ENCODE peak calls at places on chromosomes 13 and 19, in four cellular contexts. One of them, this sample, is unnamed. For H3K27me3, the result is how much of the 10 kb centered on the place peaks cover.

GRCh38 chr13:44565881-44566280 is 10.2 kb downstream of the TSC22D1 start:
- DNase-seq in psoas muscle: no peak
- DNase-seq in Karpas-422: no peak
- DNase-seq in PC-3: no peak
- DNase-seq in this sample: no peak

GRCh38 chr13:109672545-109672944 is 113.8 kb downstream of the IRS2 start:
- DNase-seq in psoas muscle: no peak
- DNase-seq in Karpas-422: no peak
- DNase-seq in PC-3: no peak
- DNase-seq in this sample: no peak

GRCh38 chr13:19183676-19184075 is 2.1 kb upstream of the TUBA3C start:
- DNase-seq in psoas muscle: no peak
- DNase-seq in Karpas-422: no peak
- DNase-seq in PC-3: no peak
- DNase-seq in this sample: no peak

GRCh38 chr13:25232937-25233515 is 54.3 kb downstream of the MTMR6 start:
- DNase-seq in psoas muscle: no peak
- DNase-seq in Karpas-422: peak
- DNase-seq in PC-3: peak
- DNase-seq in this sample: no peak

GRCh38 chr19:11151181-11151580 is 4.4 kb downstream of the SPC24 start:
- DNase-seq in psoas muscle: no peak
- DNase-seq in Karpas-422: no peak
- DNase-seq in PC-3: no peak
- DNase-seq in this sample: no peak

GRCh38 chr13:44350775-44351504 is 22.7 kb upstream of the SERP2 start:
- DNase-seq in psoas muscle: no peak
- DNase-seq in Karpas-422: no peak
- DNase-seq in PC-3: no peak
- DNase-seq in this sample: peak

GRCh38 chr13:101841687-101842086 is 389.2 kb downstream of the ITGBL1 start:
- DNase-seq in psoas muscle: no peak
- DNase-seq in Karpas-422: no peak
- DNase-seq in PC-3: no peak
- DNase-seq in this sample: no peak

GRCh38 chr19:13459351-13459750 is 46.9 kb downstream of the CACNA1A start:
- DNase-seq in psoas muscle: no peak
- DNase-seq in Karpas-422: no peak
- DNase-seq in PC-3: no peak
- DNase-seq in this sample: no peak

GRCh38 chr19:18167975-18168645 is 5.5 kb upstream of the IFI30 start:
- DNase-seq in psoas muscle: no peak
- DNase-seq in Karpas-422: peak
- DNase-seq in PC-3: peak
- DNase-seq in this sample: no peak

GRCh38 chr19:51194527-51195315 is 30.2 kb upstream of the CD33 start:
- DNase-seq in psoas muscle: no peak
- DNase-seq in Karpas-422: no peak
- DNase-seq in PC-3: no peak
- DNase-seq in this sample: peak

GRCh38 chr19:41134616-41135015 is 20.4 kb downstream of the CYP2F1 start:
- DNase-seq in psoas muscle: no peak
- DNase-seq in Karpas-422: no peak
- DNase-seq in PC-3: no peak
- DNase-seq in this sample: no peak

GRCh38 chr19:4278460-4278901 is 585 bp upstream of the SHD start:
- DNase-seq in psoas muscle: no peak
- DNase-seq in Karpas-422: peak
- DNase-seq in PC-3: no peak
- DNase-seq in this sample: no peak

GRCh38 chr19:45593520-45593919 is 8.5 kb downstream of the GPR4 start:
- DNase-seq in psoas muscle: no peak
- DNase-seq in Karpas-422: no peak
- DNase-seq in PC-3: no peak
- DNase-seq in this sample: no peak

GRCh38 chr19:15417699-15418098 is 1.1 kb downstream of the AKAP8L start:
- DNase-seq in psoas muscle: no peak
- DNase-seq in Karpas-422: no peak
- DNase-seq in PC-3: peak
- DNase-seq in this sample: no peak

GRCh38 chr13:21321269-21321668 is 137.8 kb downstream of the ZDHHC20 start:
- DNase-seq in psoas muscle: no peak
- DNase-seq in Karpas-422: no peak
- DNase-seq in PC-3: no peak
- DNase-seq in this sample: no peak

DNA sequence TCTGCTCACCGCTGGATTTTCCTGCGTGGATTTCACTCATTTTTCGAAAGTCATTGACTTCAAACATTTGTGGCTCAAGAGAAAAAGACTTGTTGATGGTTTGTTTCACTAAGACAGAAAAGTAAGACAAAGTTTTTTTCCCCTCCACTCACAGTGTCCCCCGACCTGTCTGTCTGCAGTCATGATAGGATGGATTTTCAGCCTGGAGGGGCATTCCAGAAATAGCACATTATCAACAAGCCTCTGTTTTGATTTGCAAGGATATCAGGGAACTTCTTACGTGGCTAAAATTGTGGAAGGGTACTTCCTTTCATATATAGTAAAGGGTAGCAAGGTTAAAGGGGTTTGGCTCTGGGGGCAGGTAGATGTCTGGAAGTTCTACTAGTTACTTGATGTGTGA is 11.8 kb downstream of the SOX21 start:
- DNase-seq in psoas muscle: no peak
- DNase-seq in Karpas-422: no peak
- DNase-seq in PC-3: no peak
- DNase-seq in this sample: no peak
- H3K27me3 ChIP-seq in psoas muscle: half or more
- H3K27me3 ChIP-seq in Karpas-422: under half
- H3K27me3 ChIP-seq in PC-3: under half
- H3K27me3 ChIP-seq in this sample: half or more

DNA sequence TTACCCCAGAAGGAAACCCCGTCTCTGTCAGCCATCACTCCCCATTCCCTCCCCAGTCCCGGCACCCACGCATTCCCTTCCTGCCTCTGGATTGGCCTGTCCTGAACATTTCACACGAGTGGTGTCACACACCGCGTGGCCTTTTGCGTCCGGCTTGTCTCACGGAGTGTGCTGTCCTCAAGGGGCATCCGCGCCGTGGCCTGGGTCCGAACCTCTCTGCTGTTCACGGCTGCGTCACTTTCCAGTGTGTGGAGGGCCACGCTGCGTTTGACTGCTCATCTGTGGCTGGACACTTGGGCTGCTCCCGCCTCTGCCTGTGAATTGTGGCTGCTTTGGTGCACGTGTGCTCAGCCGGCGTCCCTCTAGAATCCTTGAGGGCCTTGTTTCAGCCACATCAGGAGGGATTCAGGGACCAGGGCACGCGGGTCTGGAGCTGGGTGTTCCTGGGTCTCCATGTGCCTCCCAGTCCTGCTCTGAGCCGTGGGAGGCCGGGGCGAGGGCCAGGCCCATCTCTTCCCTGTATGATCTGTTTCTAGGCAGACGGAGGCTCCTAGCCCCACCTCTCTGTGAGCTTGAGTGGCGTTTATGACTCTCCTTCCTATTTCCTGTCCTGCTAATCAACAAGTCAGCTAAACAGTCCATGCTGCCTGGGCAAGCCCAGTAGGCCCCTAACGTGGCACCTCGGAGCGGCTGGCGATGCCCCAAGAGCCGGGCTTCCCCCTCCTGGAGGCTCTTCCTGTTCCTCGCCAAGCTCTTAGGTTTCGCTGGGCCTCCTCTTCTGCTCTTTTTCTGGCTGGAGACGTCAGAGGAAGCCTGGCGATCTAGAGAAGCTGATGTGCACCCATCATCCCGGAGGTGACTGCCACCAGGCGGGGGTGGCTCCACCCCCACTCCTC is 8.1 kb downstream of the STK11 start:
- DNase-seq in psoas muscle: peak
- DNase-seq in Karpas-422: no peak
- DNase-seq in PC-3: no peak
- DNase-seq in this sample: peak
- H3K27ac ChIP-seq in psoas muscle: peak
- H3K27ac ChIP-seq in Karpas-422: no peak
- H3K27ac ChIP-seq in PC-3: no peak
- H3K27ac ChIP-seq in this sample: peak

GRCh38 chr13:28489975-28490550 is 4.9 kb downstream of the FLT1 start:
- DNase-seq in psoas muscle: no peak
- DNase-seq in Karpas-422: no peak
- DNase-seq in PC-3: no peak
- DNase-seq in this sample: no peak
- H3K27me3 ChIP-seq in psoas muscle: under half
- H3K27me3 ChIP-seq in Karpas-422: under half
- H3K27me3 ChIP-seq in PC-3: half or more
- H3K27me3 ChIP-seq in this sample: half or more

GRCh38 chr13:45933203-45934014 is 81.9 kb upstream of the SIAH3 start:
- DNase-seq in psoas muscle: no peak
- DNase-seq in Karpas-422: no peak
- DNase-seq in PC-3: no peak
- DNase-seq in this sample: no peak

GRCh38 chr13:45932172-45932571 is 80.6 kb upstream of the SIAH3 start:
- DNase-seq in psoas muscle: no peak
- DNase-seq in Karpas-422: no peak
- DNase-seq in PC-3: no peak
- DNase-seq in this sample: no peak

GRCh38 chr13:45932611-45933182 is 81.1 kb upstream of the SIAH3 start:
- DNase-seq in psoas muscle: no peak
- DNase-seq in Karpas-422: no peak
- DNase-seq in PC-3: no peak
- DNase-seq in this sample: no peak

GRCh38 chr13:45936621-45937020 is 85.1 kb upstream of the SIAH3 start:
- DNase-seq in psoas muscle: no peak
- DNase-seq in Karpas-422: no peak
- DNase-seq in PC-3: no peak
- DNase-seq in this sample: no peak

DNA sequence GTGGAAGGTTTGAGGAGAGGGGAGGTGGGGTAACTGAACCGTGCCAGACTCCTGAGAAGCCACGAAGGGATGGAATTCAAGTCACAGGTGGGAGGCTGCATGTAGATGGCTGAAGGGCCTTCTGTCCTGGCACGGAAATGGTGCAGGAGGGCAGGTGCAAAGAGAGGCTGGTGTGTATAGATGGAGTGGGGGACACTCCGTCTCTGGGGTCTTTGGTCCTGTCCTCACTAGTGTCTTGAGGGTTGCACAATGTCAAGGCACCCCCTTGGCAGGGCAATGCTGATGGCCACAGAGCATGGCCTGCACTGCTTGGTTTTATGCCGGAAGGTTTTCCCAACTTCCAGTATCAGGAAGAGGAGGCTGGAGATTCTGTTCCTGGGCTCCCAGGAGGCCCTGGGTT is 82.7 kb upstream of the SIAH3 start:
- DNase-seq in psoas muscle: no peak
- DNase-seq in Karpas-422: no peak
- DNase-seq in PC-3: no peak
- DNase-seq in this sample: no peak
- H3K27ac ChIP-seq in psoas muscle: no peak
- H3K27ac ChIP-seq in Karpas-422: no peak
- H3K27ac ChIP-seq in PC-3: no peak
- H3K27ac ChIP-seq in this sample: no peak